ENCODE peak calls at places on chromosomes 6 and 20, in five cellular contexts. B, V, L, S and K are unnamed samples. For H3K4me1, the result is how much of the 10 kb centered on the place peaks cover.

GRCh38 chr6:135186255-135186654 is 5.1 kb downstream of the MYB start:
- DNase-seq in B (no peak), V (no peak), L (no peak), S (no peak), K (no peak)

GRCh38 chr6:16331328-16332174 is 93.2 kb downstream of the GMPR start:
- DNase-seq in S (peak), V (peak), L (peak), B (peak), K (peak)

GRCh38 chr20:51382986-51383821 is 159.3 kb downstream of the NFATC2 start:
- DNase-seq in B (no peak), S (peak), V (no peak), L (no peak), K (no peak)

GRCh38 chr6:165272585-165272984 is 36.8 kb downstream of the C6orf118 start:
- DNase-seq in S (no peak), B (no peak), L (no peak), V (no peak), K (no peak)

GRCh38 chr6:100503043-100503442 is 38.3 kb upstream of the SIM1 start:
- DNase-seq in B (no peak), V (no peak), L (no peak), S (no peak), K (no peak)

GRCh38 chr6:34059136-34059731 is 86.7 kb downstream of the GRM4 start:
- DNase-seq in V (no peak), S (no peak), L (no peak), B (no peak), K (no peak)

GRCh38 chr20:60500038-60500701 is 541.9 kb downstream of the CDH26 start:
- DNase-seq in L (no peak), S (no peak), V (no peak), B (no peak), K (no peak)

GRCh38 chr20:56762401-56762800 is 133.3 kb downstream of the TFAP2C start:
- DNase-seq in V (no peak), B (no peak), L (no peak), S (no peak), K (no peak)

GRCh38 chr20:51022803-51023616 is at the start of gene KCNG1:
- DNase-seq in S (peak), L (peak), B (no peak), V (peak), K (peak)

GRCh38 chr20:57402206-57403125 is 11.3 kb downstream of the RBM38 start:
- DNase-seq in S (no peak), V (peak), B (peak), L (no peak), K (no peak)

GRCh38 chr20:33990075-33990474 is 3.6 kb upstream of the RALY start:
- DNase-seq in L (no peak), B (no peak), V (no peak), S (no peak), K (no peak)

GRCh38 chr20:63284981-63285524 is 7.9 kb upstream of the COL20A1 start:
- DNase-seq in L (no peak), B (no peak), V (peak), S (no peak), K (no peak)

GRCh38 chr20:56783826-56784225 is 154.7 kb downstream of the TFAP2C start:
- DNase-seq in S (no peak), V (no peak), B (no peak), L (no peak), K (no peak)

GRCh38 chr20:41177636-41178035 is 40.3 kb downstream of the PLCG1 start:
- DNase-seq in V (peak), L (peak), S (no peak), B (no peak), K (no peak)

GRCh38 chr6:33993091-33993490 is 152.8 kb downstream of the GRM4 start:
- DNase-seq in L (no peak), B (no peak), V (no peak), S (no peak), K (no peak)

GRCh38 chr6:85389180-85389797 is 60.6 kb upstream of the NT5E start:
- DNase-seq in L (no peak), B (no peak), S (no peak), V (no peak), K (no peak)

GRCh38 chr20:36144336-36144735 is 10.2 kb upstream of the EPB41L1 start:
- DNase-seq in L (no peak), B (no peak), S (no peak), V (no peak), K (no peak)

GRCh38 chr20:58471161-58471834 is 43.9 kb downstream of the APCDD1L start:
- DNase-seq in S (no peak), V (peak), L (no peak), B (no peak), K (no peak)

GRCh38 chr20:49318091-49318429 is 40.2 kb upstream of the ZNFX1 start:
- DNase-seq in V (no peak), L (no peak), B (no peak), S (no peak), K (no peak)

GRCh38 chr6:15489563-15489962 is 173.3 kb downstream of the DTNBP1 start:
- DNase-seq in L (no peak), B (no peak), V (no peak), S (no peak), K (no peak)

GRCh38 chr6:87722831-87723726 is 21.0 kb upstream of the AKIRIN2 start:
- DNase-seq in V (peak), S (peak), B (no peak), L (peak), K (peak)

GRCh38 chr6:98416027-98416426 is 418.3 kb upstream of the POU3F2 start:
- DNase-seq in V (no peak), S (no peak), B (no peak), L (no peak), K (no peak)

GRCh38 chr6:16649241-16649640 is 112.0 kb downstream of the ATXN1 start:
- DNase-seq in S (no peak), V (no peak), B (no peak), L (no peak), K (no peak)

GRCh38 chr20:50508171-50508761 is 1.9 kb upstream of the PTPN1 start:
- DNase-seq in V (no peak), B (no peak), S (no peak), L (peak), K (peak)

GRCh38 chr20:63968928-63969760 is 586 bp downstream of the ZNF512B start:
- DNase-seq in S (peak), V (peak), L (no peak), B (peak), K (peak)

GRCh38 chr20:4147319-4147718 is 132.0 kb upstream of the RNF24 start:
- DNase-seq in S (no peak), V (no peak), L (no peak), B (no peak), K (no peak)

GRCh38 chr6:113997106-113997505 is 26.2 kb upstream of the HDAC2 start:
- DNase-seq in S (no peak), B (no peak), V (no peak), L (no peak), K (no peak)

GRCh38 chr20:42043921-42044320 is 425.7 kb upstream of the CHD6 start:
- DNase-seq in B (no peak), L (peak), S (no peak), V (no peak), K (no peak)

GRCh38 chr6:44284119-44284518 is 13.9 kb downstream of the TMEM151B start:
- DNase-seq in L (no peak), B (no peak), V (no peak), S (no peak), K (no peak)

GRCh38 chr6:79601020-79601609 is 30.0 kb upstream of the SH3BGRL2 start:
- DNase-seq in L (no peak), V (no peak), S (no peak), B (no peak), K (no peak)

GRCh38 chr20:50189681-50190250 is 864 bp upstream of the CEBPB start:
- DNase-seq in V (peak), B (no peak), L (peak), S (peak), K (peak)

GRCh38 chr6:110043366-110043994 is 65.4 kb downstream of the GPR6 start:
- DNase-seq in L (no peak), B (no peak), S (no peak), V (no peak), K (no peak)

GRCh38 chr6:169930799-169931198 is 179.4 kb downstream of the ERMARD start:
- DNase-seq in V (no peak), L (peak), S (no peak), B (no peak), K (peak)

DNA sequence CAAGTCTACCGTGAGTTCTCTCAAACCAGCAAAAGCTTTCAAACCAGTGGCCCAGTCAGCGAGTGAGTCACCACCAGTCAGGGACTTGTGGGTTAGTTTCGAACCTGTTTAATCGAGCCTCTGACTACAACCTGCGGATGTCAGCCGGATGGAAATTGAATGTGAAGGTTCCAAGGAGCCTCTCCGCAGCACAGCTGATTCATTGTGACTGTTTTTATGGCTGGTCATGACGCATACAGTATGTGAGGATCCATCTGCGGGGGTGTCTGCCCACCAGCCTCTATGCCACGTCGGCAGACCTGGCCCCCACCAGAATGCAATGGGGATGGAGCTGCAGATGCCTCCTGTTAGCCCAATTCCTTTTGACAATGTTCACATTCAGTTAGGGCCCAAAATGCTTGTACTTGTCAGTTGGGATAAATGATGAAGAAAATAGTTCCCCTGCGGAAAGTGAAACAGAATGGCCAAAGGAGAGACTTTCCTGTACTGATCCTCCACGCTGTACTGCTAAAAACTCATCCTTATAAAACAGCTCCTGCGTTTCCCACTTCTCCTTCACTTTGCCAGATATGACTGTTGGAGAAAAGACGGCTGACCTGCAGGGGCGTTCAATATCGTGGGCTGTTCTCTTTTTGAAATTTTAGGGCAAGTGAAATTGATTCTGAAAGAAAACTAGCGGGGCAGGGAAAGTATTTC is 206.6 kb downstream of the TFAP2B start:
- DNase-seq in V (no peak), B (no peak), S (no peak), L (peak), K (no peak)
- H3K4me3 ChIP-seq in V (no peak), B (no peak), S (no peak), L (no peak), K (no peak)

DNA sequence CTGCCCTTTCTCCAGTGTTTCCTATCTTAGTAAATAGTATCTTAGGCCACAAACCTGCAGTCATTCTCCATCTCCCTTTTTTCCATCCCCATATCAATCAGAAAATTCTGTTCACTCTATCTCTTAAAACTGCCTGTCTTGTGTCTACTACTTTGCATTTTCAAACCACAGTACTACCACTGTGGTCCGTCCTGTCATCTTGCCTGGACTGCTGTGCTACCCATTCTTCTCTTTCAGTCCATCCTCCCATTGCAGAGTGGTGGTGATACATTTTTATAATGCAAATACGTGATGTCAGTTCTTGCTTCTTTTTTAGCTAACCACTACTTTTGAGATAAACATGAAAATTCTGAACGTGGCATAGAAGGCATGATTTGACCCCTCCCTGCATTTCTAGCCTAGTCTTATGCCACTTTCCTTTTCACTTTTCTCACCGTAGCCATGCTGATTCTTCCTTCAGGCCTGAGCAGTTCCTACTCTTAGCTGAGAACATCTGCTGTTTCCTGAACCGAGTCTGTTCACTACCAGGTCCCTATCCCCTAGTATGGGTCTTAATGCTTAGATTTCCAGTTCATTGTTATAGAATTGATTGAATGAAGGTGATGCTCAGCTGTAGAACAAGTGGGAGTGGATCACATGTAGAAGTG is 13.8 kb downstream of the TBPL1 start:
- DNase-seq in V (no peak), B (no peak), L (no peak), S (no peak), K (no peak)
- H3K4me1 ChIP-seq in V (under half), B (under half), L (under half), S (under half), K (under half)

GRCh38 chr20:61845276-61845675 is 220.4 kb downstream of the TAF4 start:
- DNase-seq in B (no peak), L (no peak), S (no peak), V (no peak), K (peak)
- H3K4me3 ChIP-seq in B (no peak), L (no peak), S (no peak), V (no peak), K (no peak)

GRCh38 chr20:21510414-21510971 is 3.4 kb downstream of the NKX2-2 start:
- DNase-seq in B (no peak), L (peak), S (no peak), V (no peak), K (peak)
- H3K4me1 ChIP-seq in B (under half), L (under half), S (under half), V (under half), K (under half)

DNA sequence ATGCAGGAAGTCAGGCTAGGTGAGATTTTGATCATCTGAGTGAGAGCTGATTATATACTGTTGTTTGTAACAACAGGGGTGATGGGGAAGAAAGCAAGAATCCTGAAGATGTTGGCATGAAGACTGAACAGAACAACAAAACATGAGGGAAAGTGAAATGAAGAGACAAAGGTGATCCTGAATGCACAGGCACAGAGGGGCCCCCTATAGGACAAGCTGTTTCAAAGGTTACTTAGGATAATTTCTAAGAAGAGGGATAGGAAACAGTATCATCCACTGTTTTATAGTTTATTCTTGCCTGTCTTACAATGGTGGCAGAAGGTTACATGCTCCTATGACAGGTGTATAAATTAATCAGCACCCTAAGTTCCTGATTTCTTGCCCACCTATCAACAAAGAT is 192.2 kb downstream of the EDN1 start:
- DNase-seq in S (no peak), L (peak), B (no peak), V (no peak), K (peak)
- H3K4me3 ChIP-seq in S (no peak), L (no peak), B (no peak), V (no peak), K (no peak)

DNA sequence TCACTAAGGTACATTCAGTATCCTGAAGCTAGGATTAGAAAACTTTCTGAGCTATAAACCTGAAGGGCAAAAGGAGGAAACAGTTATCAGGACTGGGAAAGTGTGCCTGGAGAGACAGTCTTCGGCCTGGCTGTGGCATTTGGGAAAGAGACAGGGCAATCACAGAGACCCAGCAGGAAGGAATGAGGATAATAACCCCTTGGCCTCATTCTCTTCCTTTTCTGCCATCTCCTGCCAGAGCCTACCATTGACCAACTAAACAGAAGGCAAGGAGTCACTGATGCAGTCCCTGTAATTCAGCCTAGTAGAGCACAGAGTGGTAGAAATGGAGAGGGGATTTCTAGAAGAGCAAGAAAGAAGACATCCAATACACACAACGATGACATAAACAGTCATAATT is 359.4 kb downstream of the HDGFL1 start:
- DNase-seq in V (no peak), S (no peak), B (no peak), L (peak), K (peak)
- H3K4me1 ChIP-seq in V (under half), S (under half), B (under half), L (under half), K (under half)